ENCODE peak calls at places on chromosomes 4 and X, in nine cellular contexts. H is mucosa of descending colon, J is NCI-H1436, K is ELR, S is H4, Y is NCI-H226, E is ecto neural progenitor cell, C is mucosa of gallbladder, W is SW480. T is an unnamed sample.

GRCh38 chrX:153447581-153447960 is 1.7 kb upstream of the TREX2 start:
- DNase-seq in H (no peak), J (no peak), K (no peak), S (no peak), Y (no peak), E (no peak), C (no peak), W (no peak), T (no peak)

GRCh38 chr4:119587796-119588195 is 40.8 kb downstream of the PDE5A start:
- DNase-seq in H (no peak), J (peak), K (no peak), S (no peak), Y (no peak), E (no peak), C (no peak), W (no peak), T (no peak)

GRCh38 chr4:183140911-183141320 is 41.9 kb downstream of the WWC2 start:
- DNase-seq in H (no peak), J (no peak), K (peak), S (no peak), Y (peak), E (no peak), C (no peak), W (no peak), T (no peak)

GRCh38 chrX:45472968-45473367 is 272.3 kb upstream of the DIPK2B start:
- DNase-seq in H (no peak), J (no peak), K (peak), S (no peak), Y (no peak), E (no peak), C (no peak), W (peak), T (no peak)

GRCh38 chrX:20217279-20217678 is 49.4 kb downstream of the RPS6KA3 start:
- DNase-seq in H (no peak), J (no peak), K (peak), S (peak), Y (peak), E (no peak), C (no peak), W (no peak), T (no peak)

GRCh38 chrX:48467331-48467761 is 2.7 kb downstream of the SLC38A5 start:
- DNase-seq in H (no peak), J (no peak), K (no peak), S (no peak), Y (no peak), E (no peak), C (no peak), W (no peak), T (no peak)

GRCh38 chr4:4200624-4201023 is 26.1 kb downstream of the OTOP1 start:
- DNase-seq in H (no peak), J (no peak), K (peak), S (no peak), Y (no peak), E (no peak), C (no peak), W (no peak), T (no peak)

GRCh38 chr4:122873752-122874151 is 47.1 kb downstream of the FGF2 start:
- DNase-seq in H (no peak), J (no peak), K (peak), S (no peak), Y (no peak), E (no peak), C (no peak), W (peak), T (no peak)

GRCh38 chr4:137819964-137820383 is 287.7 kb upstream of the PCDH18 start:
- DNase-seq in H (peak), J (peak), K (peak), S (peak), Y (peak), E (peak), C (no peak), W (peak), T (no peak)

GRCh38 chrX:84729809-84730208 is 227.6 kb upstream of the HDX start:
- DNase-seq in H (peak), J (peak), K (peak), S (peak), Y (no peak), E (peak), C (no peak), W (peak), T (no peak)

GRCh38 chr4:56049428-56050212 is 100.9 kb downstream of the CEP135 start:
- DNase-seq in H (peak), J (peak), K (peak), S (peak), Y (no peak), E (peak), C (peak), W (peak), T (no peak)

GRCh38 chr4:185039508-185040273 is 21.4 kb downstream of the HELT start:
- DNase-seq in H (peak), J (peak), K (peak), S (peak), Y (peak), E (no peak), C (peak), W (peak), T (no peak)

GRCh38 chr4:147336252-147336651 is 144.6 kb upstream of the EDNRA start:
- DNase-seq in H (no peak), J (no peak), K (peak), S (no peak), Y (no peak), E (no peak), C (no peak), W (no peak), T (no peak)

GRCh38 chr4:145878501-145879435 is 59.9 kb downstream of the ZNF827 start:
- DNase-seq in H (no peak), J (no peak), K (peak), S (peak), Y (no peak), E (no peak), C (no peak), W (no peak), T (no peak)

GRCh38 chrX:123217077-123217476 is 33.0 kb downstream of the GRIA3 start:
- DNase-seq in H (no peak), J (no peak), K (no peak), S (no peak), Y (no peak), E (no peak), C (no peak), W (no peak), T (no peak)

GRCh38 chr4:120071192-120071795 is 4.6 kb upstream of the MAD2L1 start:
- DNase-seq in H (peak), J (peak), K (peak), S (peak), Y (no peak), E (no peak), C (peak), W (peak), T (no peak)

GRCh38 chrX:20362268-20363002 is 95.7 kb upstream of the RPS6KA3 start:
- DNase-seq in H (peak), J (peak), K (peak), S (peak), Y (peak), E (peak), C (no peak), W (no peak), T (no peak)

GRCh38 chr4:26522478-26522877 is 32.2 kb upstream of the CCKAR start:
- DNase-seq in H (no peak), J (no peak), K (peak), S (no peak), Y (no peak), E (no peak), C (no peak), W (no peak), T (no peak)

GRCh38 chr4:122384245-122384644 is 5.4 kb downstream of the ADAD1 start:
- DNase-seq in H (no peak), J (no peak), K (no peak), S (no peak), Y (no peak), E (no peak), C (no peak), W (no peak), T (no peak)

GRCh38 chr4:127616898-127617297 is 15.9 kb upstream of the INTU start:
- DNase-seq in H (no peak), J (no peak), K (no peak), S (no peak), Y (no peak), E (no peak), C (no peak), W (no peak), T (no peak)

GRCh38 chr4:159267023-159267939 is 164.4 kb downstream of the RAPGEF2 start:
- DNase-seq in H (no peak), J (no peak), K (peak), S (no peak), Y (no peak), E (no peak), C (no peak), W (no peak), T (no peak)

GRCh38 chr4:152937535-152938236 is 1.6 kb downstream of the FHDC1 start:
- DNase-seq in H (peak), J (no peak), K (peak), S (no peak), Y (peak), E (peak), C (peak), W (peak), T (no peak)

GRCh38 chr4:26067035-26067434 is 153.0 kb downstream of the SMIM20 start:
- DNase-seq in H (no peak), J (peak), K (no peak), S (no peak), Y (no peak), E (no peak), C (no peak), W (no peak), T (no peak)

GRCh38 chr4:85748654-85749053 is 273.7 kb downstream of the ARHGAP24 start:
- DNase-seq in H (no peak), J (no peak), K (no peak), S (no peak), Y (no peak), E (no peak), C (no peak), W (no peak), T (no peak)